ENCODE peak calls at places on chromosomes 4 and X, in eight cellular contexts. Y is adipocyte; T is stomach; O is pancreas; J is mucosa of descending colon; S is GM23248; U is breast epithelium; W is naive thymus-derived CD4-positive, alpha-beta T cell. C is an unnamed sample. For H3K9me3, the result is how much of the 10 kb centered on the place peaks cover.

GRCh38 chr4:6932475-6932874 is 22.8 kb downstream of the TBC1D14 start:
- DNase-seq in S (no peak), U (no peak), T (no peak), J (no peak), Y (no peak), W (no peak), O (no peak), C (no peak)

GRCh38 chr4:94660614-94661013 is 97.1 kb upstream of the BMPR1B start:
- DNase-seq in T (no peak), J (no peak), U (no peak), S (no peak), O (no peak), Y (no peak), W (no peak), C (no peak)

GRCh38 chrX:154819771-154820341 is 14.6 kb upstream of the MPP1 start:
- DNase-seq in O (no peak), J (no peak), W (no peak), S (no peak), T (no peak), U (no peak), Y (no peak), C (no peak)

GRCh38 chrX:55253528-55253927 is 11.2 kb downstream of the PAGE3 start:
- DNase-seq in T (no peak), W (no peak), Y (no peak), O (no peak), J (no peak), S (no peak), U (no peak), C (no peak)

GRCh38 chr4:38681283-38682066 is 17.5 kb downstream of the KLF3 start:
- DNase-seq in Y (no peak), J (no peak), O (no peak), W (no peak), U (no peak), S (peak), T (no peak), C (no peak)

GRCh38 chr4:8494218-8494617 is 53.6 kb downstream of the TRMT44 start:
- DNase-seq in J (no peak), W (no peak), U (no peak), T (no peak), O (no peak), S (no peak), Y (no peak), C (no peak)

GRCh38 chr4:131644619-131645018 is 1504.5 kb upstream of the PCDH10 start:
- DNase-seq in T (no peak), Y (peak), O (no peak), J (no peak), S (no peak), U (no peak), W (no peak), C (peak)

GRCh38 chr4:138555584-138555983 is 313.4 kb upstream of the SLC7A11 start:
- DNase-seq in T (no peak), J (no peak), O (no peak), W (no peak), Y (no peak), U (no peak), S (peak), C (no peak)

GRCh38 chr4:153151535-153152452 is 52.4 kb upstream of the TRIM2 start:
- DNase-seq in S (peak), U (no peak), O (peak), T (peak), W (peak), J (peak), Y (peak), C (peak)

GRCh38 chr4:89539374-89539773 is 231.8 kb upstream of the GPRIN3 start:
- DNase-seq in U (no peak), O (no peak), S (peak), J (no peak), Y (peak), T (no peak), W (no peak), C (no peak)

GRCh38 chr4:31482691-31483090 is 762.5 kb downstream of the PCDH7 start:
- DNase-seq in W (no peak), Y (no peak), J (no peak), S (no peak), O (no peak), U (no peak), T (no peak), C (no peak)

GRCh38 chr4:46016306-46016705 is 107.5 kb downstream of the GABRG1 start:
- DNase-seq in Y (peak), S (no peak), J (no peak), T (no peak), O (no peak), W (no peak), U (no peak), C (no peak)

GRCh38 chrX:8783100-8784098 is 17.8 kb downstream of the FAM9A start:
- DNase-seq in S (peak), T (no peak), O (peak), U (no peak), J (no peak), Y (no peak), W (peak), C (peak)

GRCh38 chr4:138334346-138335016 is 92.3 kb upstream of the SLC7A11 start:
- DNase-seq in T (peak), U (no peak), S (no peak), Y (no peak), J (peak), O (no peak), W (no peak), C (no peak)

GRCh38 chr4:127211377-127212268 is 421.1 kb upstream of the INTU start:
- DNase-seq in W (no peak), J (no peak), T (no peak), S (no peak), O (no peak), Y (peak), U (no peak), C (no peak)

GRCh38 chrX:77595848-77596247 is 148.7 kb downstream of the FGF16 start:
- DNase-seq in U (no peak), O (no peak), Y (no peak), S (peak), T (no peak), W (no peak), J (no peak), C (no peak)

GRCh38 chrX:69285881-69286545 is 120.8 kb upstream of the PJA1 start:
- DNase-seq in T (peak), J (peak), Y (peak), W (peak), U (peak), S (peak), O (peak), C (peak)

GRCh38 chrX:20585782-20586181 is 319.1 kb upstream of the RPS6KA3 start:
- DNase-seq in U (no peak), J (no peak), T (no peak), Y (no peak), S (peak), O (no peak), W (no peak), C (no peak)

GRCh38 chrX:39830414-39830813 is 267.3 kb downstream of the BCOR start:
- DNase-seq in J (no peak), O (no peak), T (no peak), Y (no peak), U (no peak), S (no peak), W (no peak), C (no peak)

GRCh38 chr4:26161030-26161824 is 159.6 kb upstream of the RBPJ start:
- DNase-seq in S (no peak), Y (no peak), W (no peak), O (no peak), T (no peak), U (no peak), J (no peak), C (no peak)

GRCh38 chr4:40227284-40227683 is 30.5 kb downstream of the RHOH start:
- DNase-seq in Y (no peak), S (no peak), W (peak), J (no peak), O (no peak), U (no peak), T (no peak), C (no peak)

GRCh38 chr4:113893546-113893945 is 85.9 kb downstream of the ARSJ start:
- DNase-seq in S (peak), O (no peak), Y (no peak), U (no peak), T (no peak), W (no peak), J (no peak), C (no peak)

GRCh38 chrX:129655547-129656248 is 942 bp upstream of the APLN start:
- DNase-seq in J (no peak), T (peak), Y (no peak), U (no peak), W (no peak), O (no peak), S (no peak), C (no peak)

GRCh38 chr4:22170353-22170752 is 221.8 kb upstream of the KCNIP4 start:
- DNase-seq in W (no peak), S (peak), U (no peak), T (no peak), O (no peak), J (no peak), Y (peak), C (no peak)

GRCh38 chrX:38426785-38427184 is 74.4 kb downstream of the OTC start:
- DNase-seq in O (no peak), S (peak), Y (no peak), T (no peak), W (no peak), J (no peak), U (no peak), C (no peak)

GRCh38 chrX:153580700-153581386 is 18.1 kb downstream of the CCNQ start:
- DNase-seq in W (no peak), Y (no peak), S (no peak), T (no peak), O (no peak), J (no peak), U (no peak), C (no peak)

GRCh38 chrX:136473663-136474062 is 14.1 kb upstream of the BRS3 start:
- DNase-seq in S (no peak), J (no peak), O (no peak), T (no peak), Y (no peak), W (no peak), U (no peak), C (no peak)
- H3K9me3 ChIP-seq in S (under half), J (under half), O (under half), T (under half), Y (under half), W (under half), U (under half), C (under half)

DNA sequence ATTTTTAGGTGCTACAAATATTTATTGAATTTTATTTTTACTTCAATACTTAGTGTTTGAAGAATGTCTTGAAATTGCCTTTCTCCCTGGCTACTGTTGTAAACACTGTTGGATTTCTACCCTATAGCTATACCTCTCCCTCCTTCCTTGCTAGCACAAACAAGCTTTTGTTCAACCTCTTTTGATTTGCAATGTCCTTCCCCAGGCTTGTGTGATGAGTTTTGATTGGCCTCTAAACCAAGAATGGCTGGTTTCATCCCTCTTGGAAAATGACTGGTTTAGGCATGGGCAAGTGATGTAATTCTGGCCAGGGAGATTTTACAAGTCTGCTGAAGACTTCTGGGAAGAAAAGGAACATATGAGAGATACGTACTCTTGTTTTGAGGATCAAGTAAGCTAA is 25.3 kb upstream of the SLITRK2 start:
- DNase-seq in U (no peak), W (no peak), Y (no peak), J (no peak), T (no peak), S (no peak), O (no peak), C (no peak)
- H3K9me3 ChIP-seq in U (under half), W (under half), Y (under half), J (under half), T (under half), S (under half), O (under half), C (under half)

DNA sequence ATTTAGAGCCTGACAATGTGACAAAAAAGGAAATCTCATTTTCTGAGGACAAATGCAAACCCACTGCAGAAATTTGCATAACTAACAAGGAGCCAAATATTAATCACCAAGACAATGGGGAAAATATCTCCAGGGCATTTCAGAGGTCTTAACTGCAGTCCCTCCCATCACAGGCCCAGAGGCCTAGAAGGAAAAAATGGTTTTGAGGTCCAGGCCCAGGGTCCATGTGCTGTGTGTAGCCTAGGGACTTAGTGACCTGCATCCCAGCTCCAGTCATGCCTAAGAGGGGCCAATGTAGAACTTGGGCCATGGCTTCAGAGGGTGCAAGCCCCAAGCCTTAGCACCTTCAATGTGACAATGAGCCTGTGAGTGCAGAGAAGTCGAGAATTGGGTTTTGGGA is 44.2 kb downstream of the P2RY10 start:
- DNase-seq in O (no peak), J (no peak), T (no peak), Y (no peak), W (no peak), U (no peak), S (no peak), C (no peak)
- H3K9me3 ChIP-seq in O (under half), J (under half), T (under half), Y (under half), W (under half), U (under half), S (under half), C (under half)

GRCh38 chrX:65705439-65705838 is 38.0 kb downstream of the MSN start:
- DNase-seq in T (no peak), S (no peak), Y (no peak), J (no peak), U (no peak), W (no peak), O (no peak), C (no peak)
- H3K9me3 ChIP-seq in T (under half), S (under half), Y (under half), J (under half), U (under half), W (under half), O (under half), C (under half)

GRCh38 chr4:149223659-149224058 is 592.0 kb downstream of the IQCM start:
- DNase-seq in S (peak), U (no peak), W (no peak), T (no peak), Y (no peak), J (no peak), O (no peak), C (no peak)
- H3K9me3 ChIP-seq in S (under half), U (under half), W (under half), T (under half), Y (under half), J (under half), O (under half), C (under half)

DNA sequence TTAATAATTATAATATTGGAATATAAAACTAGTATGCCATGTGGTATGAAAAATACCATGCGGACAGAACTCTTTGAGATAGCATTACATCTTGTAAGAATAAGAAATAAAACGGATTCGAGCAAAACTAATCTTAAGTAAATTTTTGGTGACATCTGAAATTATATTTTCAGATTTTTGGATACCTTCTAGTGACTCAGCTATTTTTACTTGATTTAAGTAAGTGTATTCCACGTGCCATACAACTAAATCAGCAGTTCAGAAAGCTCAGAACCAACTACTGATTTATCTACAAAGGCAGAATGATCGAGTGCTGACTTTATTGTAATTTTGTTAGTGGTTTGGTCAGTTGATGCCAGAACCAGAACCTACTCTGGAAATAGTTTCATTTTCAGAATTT is 3.8 kb downstream of the ING2 start:
- DNase-seq in T (no peak), O (no peak), J (no peak), W (no peak), Y (no peak), U (no peak), S (peak), C (no peak)
- H3K9me3 ChIP-seq in T (under half), O (under half), J (under half), W (under half), Y (under half), U (under half), S (under half), C (under half)

C was measured in SJCRH30.